ENCODE peak calls at places on chromosome 2, in four cellular contexts. X is activated CD8-positive, alpha-beta memory T cell treated with anti-CD3 and anti-CD28 coated beads for 4 hours; H is RCC 7860; G is LoVo. L is an unnamed sample.
A peak's percentile ranks its signal among the peaks of the same experiment; 100 is the strongest.

GRCh38 chr2:8546319-8547283 is 135.3 kb upstream of the ID2 start:
- DNase-seq in X (no peak), H (no peak), G (no peak), L (no peak)

GRCh38 chr2:177983183-177983788 is 89.3 kb downstream of the PDE11A start:
- DNase-seq in X (no peak), H (peak; percentile 56), G (peak; percentile 46), L (peak; percentile 28)

GRCh38 chr2:169828141-169828811 is 1.0 kb downstream of the UBR3 start:
- DNase-seq in X (peak; percentile 27), H (peak; percentile 16), G (no peak), L (no peak)

GRCh38 chr2:151506170-151506569 is 96.5 kb downstream of the RIF1 start:
- DNase-seq in X (no peak), H (no peak), G (no peak), L (no peak)

GRCh38 chr2:25617948-25618646 is 55.3 kb downstream of the DTNB start:
- DNase-seq in X (no peak), H (no peak), G (no peak), L (peak; percentile 53)

GRCh38 chr2:237725661-237726060 is 72.9 kb upstream of the RBM44 start:
- DNase-seq in X (no peak), H (no peak), G (no peak), L (no peak)

GRCh38 chr2:104914509-104914908 is 60.6 kb downstream of the POU3F3 start:
- DNase-seq in X (no peak), H (no peak), G (no peak), L (no peak)

GRCh38 chr2:203782262-203782976 is 76.0 kb downstream of the CD28 start:
- DNase-seq in X (peak; percentile 36), H (peak; percentile 86), G (peak; percentile 35), L (no peak)

GRCh38 chr2:152284398-152284797 is 50.6 kb upstream of the FMNL2 start:
- DNase-seq in X (no peak), H (no peak), G (no peak), L (no peak)

GRCh38 chr2:74764429-74765272 is 69.3 kb upstream of the HK2 start:
- DNase-seq in X (no peak), H (no peak), G (no peak), L (no peak)

GRCh38 chr2:70995227-70995729 is 605 bp upstream of the TEX261 start:
- DNase-seq in X (no peak), H (peak; percentile 22), G (peak; percentile 66), L (no peak)

GRCh38 chr2:164205347-164205746 is 415.9 kb downstream of the GRB14 start:
- DNase-seq in X (no peak), H (peak; percentile 48), G (no peak), L (no peak)

GRCh38 chr2:68302281-68302680 is 17.5 kb downstream of the CNRIP1 start:
- DNase-seq in X (no peak), H (no peak), G (no peak), L (no peak)

GRCh38 chr2:86518498-86518897 is 44.7 kb downstream of the CHMP3 start:
- DNase-seq in X (no peak), H (no peak), G (no peak), L (no peak)

GRCh38 chr2:41482659-41483058 is 565.2 kb upstream of the PKDCC start:
- DNase-seq in X (no peak), H (no peak), G (no peak), L (no peak)

GRCh38 chr2:208306291-208306690 is 40.2 kb downstream of the PIKFYVE start:
- DNase-seq in X (no peak), H (no peak), G (no peak), L (no peak)

GRCh38 chr2:185667452-185667851 is 71.2 kb upstream of the FSIP2 start:
- DNase-seq in X (no peak), H (no peak), G (no peak), L (no peak)

GRCh38 chr2:85978883-85979780 is 90.3 kb upstream of the ST3GAL5 start:
- DNase-seq in X (no peak), H (no peak), G (no peak), L (no peak)